ENCODE peak calls at places on chromosomes 3 and 15, in five cellular contexts. L is H1, G is neuronal stem cell, K is mesenchymal stem cell, Y is trophoblast cell. V is an unnamed sample. For H3K9me3, the result is how much of the 10 kb centered on the place peaks cover.

GRCh38 chr3:49769516-49769915 is 16.8 kb downstream of the IP6K1 start:
- DNase-seq in L (no peak), Y (no peak), K (peak), G (no peak), V (no peak)

GRCh38 chr3:37770938-37771918 is 90.5 kb upstream of the CTDSPL start:
- DNase-seq in Y (no peak), G (no peak), K (no peak), L (no peak), V (no peak)

GRCh38 chr15:101193063-101193712 is 58.7 kb downstream of the CHSY1 start:
- DNase-seq in Y (no peak), L (no peak), G (no peak), K (no peak), V (no peak)

GRCh38 chr3:62688050-62688449 is 187.2 kb downstream of the CADPS start:
- DNase-seq in L (no peak), G (no peak), K (no peak), Y (no peak), V (no peak)

GRCh38 chr3:4615734-4616133 is 122.6 kb downstream of the ITPR1 start:
- DNase-seq in L (no peak), Y (no peak), K (no peak), G (no peak), V (no peak)

GRCh38 chr3:139301183-139301582 is 42.6 kb upstream of the MRPS22 start:
- DNase-seq in L (no peak), G (no peak), Y (no peak), K (peak), V (no peak)

GRCh38 chr3:113441051-113441770 is at the start of gene CFAP44:
- DNase-seq in L (peak), G (peak), Y (peak), K (peak), V (peak)

GRCh38 chr3:187247398-187247797 is 44.1 kb downstream of the MASP1 start:
- DNase-seq in L (no peak), G (no peak), Y (no peak), K (no peak), V (no peak)

GRCh38 chr15:62165029-62165792 is at the start of gene C2CD4B:
- DNase-seq in K (peak), L (no peak), G (peak), Y (no peak), V (peak)

GRCh38 chr15:25182098-25182478 is 227.3 kb downstream of the SNRPN start:
- DNase-seq in Y (no peak), K (no peak), G (no peak), L (no peak), V (no peak)

GRCh38 chr3:194072097-194072428 is 63.9 kb upstream of the HES1 start:
- DNase-seq in K (peak), L (no peak), G (no peak), Y (no peak), V (no peak)

GRCh38 chr15:68524753-68525584 is 53.8 kb upstream of the CORO2B start:
- DNase-seq in K (peak), L (no peak), G (no peak), Y (no peak), V (no peak)

GRCh38 chr3:118108769-118109168 is 925.9 kb downstream of the IGSF11 start:
- DNase-seq in K (no peak), L (no peak), G (no peak), Y (no peak), V (no peak)

GRCh38 chr3:178060406-178060805 is 475.8 kb upstream of the KCNMB2 start:
- DNase-seq in Y (no peak), L (no peak), G (no peak), K (peak), V (no peak)

GRCh38 chr3:8964436-8965370 is 1.4 kb upstream of the RAD18 start:
- DNase-seq in L (peak), K (peak), G (no peak), Y (no peak), V (peak)

GRCh38 chr15:95262866-95263564 is 1031.7 kb downstream of the MCTP2 start:
- DNase-seq in G (no peak), Y (no peak), K (no peak), L (no peak), V (no peak)

GRCh38 chr3:161339517-161340500 is 31.5 kb downstream of the SPTSSB start:
- DNase-seq in L (no peak), Y (no peak), G (no peak), K (peak), V (no peak)

GRCh38 chr3:30577788-30578187 is 28.6 kb upstream of the TGFBR2 start:
- DNase-seq in L (no peak), Y (no peak), G (no peak), K (no peak), V (no peak)

GRCh38 chr15:44695274-44695673 is 15.8 kb downstream of the PATL2 start:
- DNase-seq in L (no peak), Y (no peak), K (no peak), G (no peak), V (no peak)

GRCh38 chr15:90130291-90130690 is 28.0 kb upstream of the IDH2 start:
- DNase-seq in K (no peak), G (no peak), L (no peak), Y (no peak), V (no peak)

GRCh38 chr3:191026746-191027145 is 164.3 kb upstream of the GMNC start:
- DNase-seq in K (no peak), G (no peak), Y (no peak), L (no peak), V (no peak)

GRCh38 chr3:24472358-24472757 is 22.3 kb downstream of the THRB start:
- DNase-seq in K (no peak), Y (peak), L (no peak), G (no peak), V (no peak)

GRCh38 chr3:24471480-24471879 is 23.2 kb downstream of the THRB start:
- DNase-seq in Y (no peak), L (no peak), K (no peak), G (no peak), V (no peak)

GRCh38 chr3:24475945-24476344 is 18.7 kb downstream of the THRB start:
- DNase-seq in Y (no peak), L (no peak), K (peak), G (no peak), V (no peak)

GRCh38 chr3:24477090-24477656 is 17.5 kb downstream of the THRB start:
- DNase-seq in Y (no peak), K (no peak), L (no peak), G (no peak), V (peak)

GRCh38 chr3:24474862-24475261 is 19.8 kb downstream of the THRB start:
- DNase-seq in Y (no peak), L (no peak), G (no peak), K (no peak), V (no peak)
- H2BK12ac ChIP-seq in Y (no peak), L (no peak), G (no peak), K (no peak), V (no peak)

DNA sequence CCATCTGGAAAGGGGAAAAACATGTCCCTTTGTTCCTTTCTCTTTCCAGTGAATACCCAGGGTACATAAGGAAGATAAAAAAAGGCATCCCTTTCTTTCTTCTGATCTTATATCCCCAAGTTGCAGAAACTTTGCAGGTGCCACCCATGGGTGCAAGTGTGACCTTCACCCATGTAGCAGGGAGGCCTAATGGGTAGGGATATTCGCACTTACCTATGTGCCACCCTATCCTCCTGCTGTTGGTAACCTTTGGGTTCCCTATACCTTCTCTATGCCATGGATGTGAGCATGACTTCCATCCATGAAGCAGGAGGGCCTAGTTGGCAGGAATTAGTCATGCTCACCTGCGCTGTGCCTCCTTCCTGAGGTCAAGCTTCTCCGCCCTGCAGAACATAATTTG is 59.2 kb upstream of the C15orf39 start:
- DNase-seq in Y (no peak), K (no peak), G (no peak), L (no peak), V (no peak)
- H3K9me3 ChIP-seq in Y (under half), K (under half), G (under half), L (under half), V (under half)

GRCh38 chr3:52221141-52221562 is 4.3 kb downstream of the TLR9 start:
- DNase-seq in G (no peak), Y (no peak), L (no peak), K (no peak), V (peak)
- H2BK12ac ChIP-seq in G (peak), Y (peak), L (peak), K (no peak), V (no peak)

GRCh38 chr3:141544697-141545096 is 57.9 kb downstream of the RASA2 start:
- DNase-seq in G (no peak), L (no peak), K (peak), Y (no peak), V (no peak)
- H3K9me3 ChIP-seq in G (under half), L (under half), K (half or more), Y (under half), V (under half)

GRCh38 chr3:71317140-71317539 is 266.4 kb downstream of the FOXP1 start:
- DNase-seq in Y (no peak), K (no peak), L (no peak), G (no peak), V (no peak)

GRCh38 chr3:71316378-71316777 is 267.1 kb downstream of the FOXP1 start:
- DNase-seq in G (no peak), L (no peak), K (no peak), Y (no peak), V (no peak)

GRCh38 chr3:71318459-71318827 is 265.1 kb downstream of the FOXP1 start:
- DNase-seq in K (no peak), L (no peak), Y (no peak), G (no peak), V (no peak)

GRCh38 chr3:71317749-71318458 is 265.6 kb downstream of the FOXP1 start:
- DNase-seq in Y (no peak), L (no peak), G (no peak), K (peak), V (no peak)

GRCh38 chr3:71319771-71320170 is 263.8 kb downstream of the FOXP1 start:
- DNase-seq in Y (no peak), L (no peak), K (no peak), G (no peak), V (no peak)
- H2BK12ac ChIP-seq in Y (no peak), L (peak), K (no peak), G (no peak), V (no peak)

V was measured in H9.